ENCODE peak calls at places on chromosome 14, in six cellular contexts. Q is heart right ventricle, C is AG09309, I is tibial nerve, S is psoas muscle, J is mucosa of descending colon. Z is an unnamed sample.

GRCh38 chr14:92456215-92457017 is 57.2 kb upstream of the RIN3 start:
- DNase-seq in Q (peak), I (no peak), C (no peak), J (peak), S (peak), Z (peak)

GRCh38 chr14:101620039-101620788 is 58.9 kb downstream of the DIO3 start:
- DNase-seq in I (no peak), C (no peak), J (no peak), Q (no peak), S (no peak), Z (no peak)

GRCh38 chr14:94394594-94395305 is 6.3 kb upstream of the SERPINA1 start:
- DNase-seq in J (peak), C (peak), S (peak), I (peak), Q (peak), Z (peak)

GRCh38 chr14:94655169-94655710 is 43.0 kb downstream of the SERPINA3 start:
- DNase-seq in C (peak), J (no peak), S (no peak), I (no peak), Q (no peak), Z (peak)

GRCh38 chr14:101503431-101504095 is 57.7 kb upstream of the DIO3 start:
- DNase-seq in I (peak), Q (no peak), S (peak), C (no peak), J (no peak), Z (no peak)

GRCh38 chr14:24013654-24014514 is 25.2 kb downstream of the DHRS4L2 start:
- DNase-seq in C (no peak), S (no peak), J (peak), I (no peak), Q (no peak), Z (peak)

GRCh38 chr14:56322531-56322930 is 204.3 kb downstream of the PELI2 start:
- DNase-seq in S (no peak), I (no peak), J (no peak), C (no peak), Q (no peak), Z (no peak)

GRCh38 chr14:58151264-58151700 is 731 bp downstream of the ARMH4 start:
- DNase-seq in Q (no peak), C (no peak), I (no peak), J (peak), S (no peak), Z (peak)

GRCh38 chr14:76647699-76648298 is 113.5 kb upstream of the VASH1 start:
- DNase-seq in S (no peak), C (peak), J (peak), Q (no peak), I (no peak), Z (peak)

DNA sequence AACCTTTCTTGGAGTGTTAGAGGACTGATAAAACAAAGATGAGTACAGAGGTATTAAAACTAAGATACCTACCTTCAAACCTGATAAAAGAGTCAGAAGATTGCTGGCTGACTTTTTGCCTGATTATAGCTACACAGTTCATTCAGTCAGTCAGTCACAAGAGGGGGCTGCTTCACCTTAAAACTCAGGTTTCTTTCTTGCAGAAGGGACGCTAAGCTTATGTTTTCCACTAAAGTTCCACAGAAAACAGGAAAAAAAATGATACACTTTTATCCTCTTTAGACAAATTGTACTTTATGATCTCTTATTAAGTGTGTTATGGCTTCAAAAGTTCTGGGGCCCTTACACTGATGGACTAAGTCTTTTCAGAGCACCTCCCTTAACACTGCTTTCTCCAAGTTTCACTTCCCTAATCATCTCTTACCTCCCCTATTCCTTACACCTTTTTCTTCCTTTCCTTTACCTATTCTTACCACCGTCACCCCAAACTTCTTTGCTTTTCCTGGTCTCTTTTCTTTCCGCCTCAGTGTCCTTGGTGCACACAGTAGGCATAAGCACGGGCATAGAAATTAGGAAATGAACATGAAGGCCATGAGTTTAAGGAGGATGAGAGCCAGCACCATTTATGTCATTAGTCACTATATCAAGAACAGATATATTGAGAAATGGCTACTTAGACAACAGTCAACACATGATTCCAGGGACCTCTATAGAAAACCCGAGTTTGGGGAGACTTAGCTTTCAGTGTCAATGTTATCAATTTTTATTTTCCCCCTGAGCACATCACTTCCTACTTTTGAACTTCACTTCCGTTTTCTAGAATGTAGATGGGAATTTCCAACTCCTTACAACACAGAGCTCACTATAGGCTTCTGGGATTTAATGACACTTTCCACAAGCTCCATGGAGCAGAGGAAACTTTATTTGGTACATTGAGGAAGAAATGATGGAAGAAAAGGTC is 448.9 kb upstream of the OR4E1 start:
- DNase-seq in I (no peak), S (no peak), Q (no peak), C (no peak), J (peak), Z (no peak)
- TF ChIP-seq CTCF in I (no peak), S (no peak), Q (no peak), C (no peak), J (no peak), Z (no peak)

GRCh38 chr14:102947321-102948103 is 25.0 kb downstream of the AMN start:
- DNase-seq in I (no peak), C (no peak), J (peak), Q (no peak), S (no peak), Z (no peak)
- H3K4me3 ChIP-seq in I (no peak), C (no peak), J (no peak), Q (no peak), S (no peak), Z (no peak)

DNA sequence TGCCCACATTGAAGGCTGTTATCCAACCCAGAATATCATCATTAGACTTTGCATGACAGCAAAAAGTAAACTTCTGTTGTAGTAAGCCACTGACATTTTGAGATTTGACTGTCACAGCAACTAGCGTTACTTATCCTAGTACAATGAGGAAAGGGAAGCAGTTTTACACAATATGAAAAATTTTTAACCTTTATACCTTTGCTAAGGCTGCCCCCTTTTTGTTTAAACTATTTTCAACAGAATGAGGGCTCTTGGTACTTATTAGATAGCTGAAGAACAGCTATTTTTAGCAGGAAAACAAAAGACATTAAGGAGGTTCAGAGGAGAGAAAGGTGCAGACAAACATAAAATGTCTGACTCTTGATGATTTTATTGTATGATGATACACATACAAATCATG is 23.4 kb upstream of the TMX1 start:
- DNase-seq in I (no peak), S (no peak), J (no peak), C (no peak), Q (no peak), Z (no peak)
- TF ChIP-seq CTCF in I (no peak), S (no peak), J (no peak), C (no peak), Q (no peak), Z (no peak)

DNA sequence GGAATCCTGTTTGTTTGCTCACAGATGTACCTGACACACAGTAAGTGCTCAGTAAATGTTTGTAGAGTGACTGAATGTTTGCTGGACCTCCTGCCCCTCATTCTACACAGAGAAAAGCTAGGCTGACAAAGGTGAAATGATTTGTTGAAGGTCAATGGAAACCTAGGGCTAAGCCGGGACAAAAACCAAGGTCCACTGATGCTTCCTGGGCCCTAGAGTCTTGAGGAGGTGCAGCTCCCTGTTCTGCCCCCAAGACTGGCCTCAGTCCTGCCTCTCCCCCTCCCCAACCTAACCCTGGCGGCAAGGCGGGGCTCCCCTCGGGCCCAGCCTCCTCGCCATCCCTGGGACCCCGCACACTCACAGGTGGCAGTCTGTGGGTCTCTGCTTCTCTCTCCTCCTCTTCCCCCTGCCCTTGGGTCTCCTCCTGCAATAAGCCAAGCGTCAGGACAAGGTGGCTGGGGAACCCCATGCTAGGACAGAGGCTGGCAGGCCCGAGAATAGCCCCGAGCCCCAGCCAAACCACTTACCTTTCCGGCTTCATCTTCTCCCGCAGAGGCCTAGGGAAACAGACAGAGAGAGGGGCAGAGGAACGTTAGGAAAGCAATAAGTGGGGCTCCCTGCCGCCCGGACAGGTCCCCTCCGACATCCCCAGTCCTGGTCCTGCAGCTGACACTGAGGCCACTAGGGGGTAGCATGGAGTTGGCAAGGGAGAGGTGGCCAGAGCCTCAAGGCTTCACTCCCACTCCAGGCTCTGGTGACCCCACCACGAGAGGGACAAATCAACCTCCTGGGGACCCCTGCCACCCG is 9.3 kb downstream of the PGF start:
- DNase-seq in S (peak), I (peak), C (no peak), Q (peak), J (peak), Z (peak)
- H3K4me3 ChIP-seq in S (no peak), I (no peak), C (no peak), Q (no peak), J (no peak), Z (no peak)

GRCh38 chr14:89571502-89571901 is 154.5 kb upstream of the FOXN3 start:
- DNase-seq in J (no peak), Q (no peak), S (no peak), C (no peak), I (no peak), Z (no peak)

GRCh38 chr14:89574420-89574819 is 157.4 kb upstream of the FOXN3 start:
- DNase-seq in Q (no peak), J (no peak), C (no peak), S (no peak), I (no peak), Z (no peak)

GRCh38 chr14:89575386-89576061 is 158.5 kb upstream of the FOXN3 start:
- DNase-seq in J (no peak), C (no peak), I (no peak), S (no peak), Q (no peak), Z (no peak)

GRCh38 chr14:89573399-89573657 is 156.3 kb upstream of the FOXN3 start:
- DNase-seq in S (no peak), J (no peak), I (no peak), Q (no peak), C (no peak), Z (no peak)

GRCh38 chr14:89572566-89573398 is 155.7 kb upstream of the FOXN3 start:
- DNase-seq in I (no peak), Q (no peak), J (no peak), S (peak), C (no peak), Z (no peak)
- TF ChIP-seq CTCF in I (no peak), Q (no peak), J (no peak), S (no peak), C (no peak), Z (no peak)

GRCh38 chr14:51386983-51387730 is 147.1 kb downstream of the TMX1 start:
- DNase-seq in J (no peak), S (no peak), I (no peak), C (no peak), Q (no peak), Z (peak)

GRCh38 chr14:51382506-51382905 is 142.5 kb downstream of the TMX1 start:
- DNase-seq in S (no peak), J (no peak), Q (no peak), C (no peak), I (no peak), Z (no peak)

GRCh38 chr14:51386411-51386810 is 146.4 kb downstream of the TMX1 start:
- DNase-seq in J (no peak), I (no peak), S (no peak), Q (no peak), C (no peak), Z (no peak)
- H3K4me3 ChIP-seq in J (no peak), I (no peak), S (no peak), Q (no peak), C (no peak), Z (no peak)

GRCh38 chr14:50319721-50320120 is 7.6 kb downstream of the DMAC2L start:
- DNase-seq in J (no peak), I (no peak), C (no peak), S (no peak), Q (no peak), Z (no peak)

GRCh38 chr14:50321009-50321660 is 9.0 kb downstream of the DMAC2L start:
- DNase-seq in C (peak), J (peak), Q (no peak), S (no peak), I (no peak), Z (peak)

GRCh38 chr14:50318031-50318626 is 6.0 kb downstream of the DMAC2L start:
- DNase-seq in J (no peak), C (peak), S (no peak), I (no peak), Q (no peak), Z (peak)

GRCh38 chr14:50319293-50319692 is 7.2 kb downstream of the DMAC2L start:
- DNase-seq in J (no peak), Q (no peak), S (no peak), I (no peak), C (no peak), Z (peak)

DNA sequence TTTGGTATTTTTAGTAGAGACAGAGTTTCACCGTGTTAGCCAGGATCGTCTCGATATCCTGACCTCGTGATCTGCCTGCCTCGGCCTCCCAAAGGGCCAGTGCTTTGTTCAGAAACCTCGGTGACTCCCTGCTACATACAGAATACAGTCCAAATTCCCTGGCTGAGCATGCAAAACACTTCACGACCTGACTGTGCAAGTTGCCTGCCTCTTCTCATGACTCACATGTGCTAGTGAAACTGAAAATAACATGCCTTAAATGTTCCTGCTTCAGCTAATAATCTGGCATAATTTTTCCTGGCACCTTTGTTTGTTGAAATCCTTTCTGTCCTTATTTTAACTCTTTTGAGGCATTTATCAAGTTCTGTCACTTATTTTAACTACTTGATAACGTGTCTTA is 8.2 kb downstream of the DMAC2L start:
- DNase-seq in S (no peak), J (no peak), I (no peak), Q (no peak), C (no peak), Z (peak)
- TF ChIP-seq CTCF in S (no peak), J (no peak), I (no peak), Q (no peak), C (no peak), Z (no peak)

DNA sequence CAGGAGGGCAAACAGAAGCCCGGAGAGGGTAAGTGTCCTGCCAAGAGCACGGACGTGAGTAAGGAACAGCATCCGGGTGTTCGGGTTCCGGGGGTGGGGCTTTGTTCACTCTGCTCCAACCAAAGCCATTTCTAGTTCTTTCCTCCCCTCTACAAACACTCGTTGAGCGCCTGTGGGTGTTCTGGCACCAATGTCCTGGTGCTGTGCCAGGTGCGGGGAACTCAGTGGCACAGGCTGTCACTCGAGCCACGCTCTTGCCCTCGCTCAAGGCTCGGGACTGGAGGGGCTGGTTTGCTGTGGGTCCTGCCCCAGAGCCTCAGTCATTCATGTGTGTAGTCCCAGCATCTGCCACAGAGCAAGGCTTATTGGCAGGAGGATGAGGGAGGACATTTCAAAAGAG is 157.5 kb downstream of the CALM1 start:
- DNase-seq in S (no peak), C (no peak), Q (peak), J (no peak), I (no peak), Z (no peak)
- H3K4me3 ChIP-seq in S (no peak), C (no peak), Q (no peak), J (no peak), I (no peak), Z (no peak)